ENCODE peak calls at places on chromosomes 11 and 22, in five cellular contexts. M is RWPE1, O is Panc1, Q is fibroblast of lung, U is tibial artery. Y is an unnamed sample.

GRCh38 chr11:101880208-101880607 is 34.6 kb upstream of the CEP126 start:
- DNase-seq in M (no peak), O (no peak), Q (peak; percentile 78), U (no peak), Y (no peak)

GRCh38 chr11:113240389-113240788 is 74.0 kb upstream of the TTC12 start:
- DNase-seq in M (no peak), O (no peak), Q (no peak), U (no peak), Y (no peak)

GRCh38 chr11:17853280-17853679 is 118.7 kb downstream of the KCNC1 start:
- DNase-seq in M (no peak), O (no peak), Q (no peak), U (no peak), Y (no peak)

GRCh38 chr22:40853961-40854360 is 2.5 kb downstream of the ST13 start:
- DNase-seq in M (no peak), O (no peak), Q (peak; percentile 12), U (no peak), Y (no peak)

GRCh38 chr11:9179141-9179540 is 86.0 kb downstream of the DENND5A start:
- DNase-seq in M (no peak), O (no peak), Q (no peak), U (no peak), Y (no peak)

GRCh38 chr22:31912402-31912733 is 32.0 kb upstream of the YWHAH start:
- DNase-seq in M (no peak), O (no peak), Q (no peak), U (no peak), Y (no peak)

GRCh38 chr11:117011541-117011908 is 86.7 kb downstream of the SIK3 start:
- DNase-seq in M (no peak), O (no peak), Q (no peak), U (no peak), Y (no peak)

GRCh38 chr11:66727282-66727882 is 1.6 kb downstream of the SPTBN2 start:
- DNase-seq in M (peak; percentile 31), O (no peak), Q (peak; percentile 44), U (no peak), Y (no peak)

DNA sequence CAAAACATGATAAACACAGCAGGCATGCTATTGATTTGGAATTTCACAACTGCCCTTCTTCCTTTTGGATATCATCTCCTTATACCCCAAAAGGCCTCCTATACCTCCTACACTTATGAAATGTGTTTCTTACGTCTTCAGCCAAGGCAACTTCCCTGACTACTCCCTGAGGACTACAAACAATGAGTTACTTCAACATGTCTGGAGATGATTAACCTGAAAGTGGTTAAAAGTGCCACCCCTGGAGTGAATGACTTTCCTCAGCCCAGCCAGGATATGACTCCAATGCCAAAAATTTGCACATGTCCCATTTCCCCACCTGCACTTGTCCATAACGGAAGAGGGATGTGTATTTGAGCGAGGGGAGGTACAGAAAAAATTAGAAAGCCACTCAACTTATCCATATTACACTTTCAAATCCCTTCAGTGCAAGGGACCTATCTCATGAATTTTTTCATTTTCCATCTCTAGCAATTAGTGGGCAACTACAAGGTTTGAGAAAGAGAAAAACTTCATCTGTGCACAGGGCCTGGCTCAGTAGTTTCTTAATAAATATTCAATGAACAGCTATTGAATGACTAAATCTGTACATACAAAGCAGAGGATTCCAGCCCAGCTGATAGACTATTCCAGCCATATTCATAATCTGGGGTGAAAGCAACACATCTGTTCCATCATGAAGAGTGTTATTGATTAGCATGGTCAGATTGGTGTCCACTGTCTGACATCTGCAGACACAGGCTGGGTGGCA is 36.8 kb downstream of the KIRREL3 start:
- DNase-seq in M (no peak), O (no peak), Q (peak; percentile 80), U (no peak), Y (no peak)
- H3K27ac ChIP-seq in M (no peak overlapping the region), O (no peak overlapping the region), Q (no peak overlapping the region), U (no peak overlapping the region), Y (no peak overlapping the region)

GRCh38 chr11:43575931-43576833 is 104.4 kb upstream of the HSD17B12 start:
- DNase-seq in M (no peak), O (no peak), Q (peak; percentile 47), U (no peak), Y (no peak)

GRCh38 chr11:43573873-43574272 is 106.7 kb upstream of the HSD17B12 start:
- DNase-seq in M (no peak), O (no peak), Q (no peak), U (no peak), Y (no peak)

GRCh38 chr11:43576834-43577521 is 103.6 kb upstream of the HSD17B12 start:
- DNase-seq in M (peak; percentile 67), O (no peak), Q (peak; percentile 46), U (no peak), Y (peak; percentile 15)

GRCh38 chr11:43573233-43573632 is 107.3 kb upstream of the HSD17B12 start:
- DNase-seq in M (no peak), O (no peak), Q (no peak), U (no peak), Y (no peak)

GRCh38 chr11:43574949-43575915 is 105.3 kb upstream of the HSD17B12 start:
- DNase-seq in M (no peak), O (no peak), Q (peak; percentile 58), U (no peak), Y (no peak)
- H3K27ac ChIP-seq in M (no peak overlapping the region), O (no peak overlapping the region), Q (no peak overlapping the region), U (no peak overlapping the region), Y (no peak overlapping the region)

DNA sequence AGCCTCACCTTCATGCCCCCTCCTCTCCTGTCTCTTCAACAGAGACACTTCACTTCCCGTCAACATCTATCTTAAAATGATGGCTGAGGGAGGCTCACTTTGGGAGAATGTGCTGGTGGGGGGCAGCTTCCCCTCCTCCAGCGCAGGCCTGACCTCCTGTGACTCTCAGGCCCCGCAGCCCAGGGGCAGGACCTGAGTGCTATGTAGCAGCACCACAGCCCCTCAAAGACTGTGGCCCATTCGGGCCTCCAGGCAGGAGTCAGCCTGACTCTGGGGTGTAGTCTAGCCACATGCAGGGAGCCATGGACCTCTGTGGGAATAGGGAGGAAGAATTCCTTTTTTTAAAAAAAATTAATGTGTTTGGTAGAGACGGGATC is 43.7 kb downstream of the DKK3 start:
- DNase-seq in M (no peak), O (no peak), Q (no peak), U (no peak), Y (no peak)
- H3K27ac ChIP-seq in M (peak overlapping the region; percentile 55), O (no peak overlapping the region), Q (no peak overlapping the region), U (no peak overlapping the region), Y (no peak overlapping the region)

GRCh38 chr11:94131363-94132115 is 2.9 kb downstream of the PANX1 start:
- DNase-seq in M (no peak), O (no peak), Q (peak; percentile 56), U (peak; percentile 36), Y (no peak)
- H3K27ac ChIP-seq in M (peak overlapping the region; percentile 98), O (peak overlapping the region; percentile 23), Q (peak overlapping the region; percentile 96), U (peak overlapping the region; percentile 86), Y (no peak overlapping the region)

DNA sequence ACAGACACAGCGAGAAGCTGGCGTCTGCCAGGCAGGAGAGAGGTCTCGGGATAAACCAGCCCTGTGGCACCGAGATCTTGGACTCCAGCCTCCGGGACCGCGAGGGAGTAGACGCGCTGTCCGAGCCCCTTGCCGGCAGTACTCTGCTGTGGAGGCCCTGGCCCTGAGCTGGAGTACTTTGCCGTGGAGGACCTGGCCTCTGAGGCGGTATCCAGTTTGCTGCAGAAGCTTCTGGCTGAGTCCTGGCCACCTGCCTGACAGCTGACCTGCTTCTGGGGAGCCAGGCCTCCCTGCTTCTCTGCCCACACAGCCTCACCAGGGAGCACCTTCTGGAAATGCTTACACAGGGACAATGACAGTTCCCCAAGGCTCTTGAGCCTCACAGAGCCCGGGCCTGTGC is 31.6 kb upstream of the CARS1 start:
- DNase-seq in M (no peak), O (no peak), Q (no peak), U (no peak), Y (no peak)
- H3K27ac ChIP-seq in M (peak overlapping the region; percentile 34), O (no peak overlapping the region), Q (no peak overlapping the region), U (no peak overlapping the region), Y (no peak overlapping the region)

GRCh38 chr11:119116235-119116594 is 5.2 kb upstream of the HINFP start:
- DNase-seq in M (no peak), O (no peak), Q (no peak), U (no peak), Y (no peak)
- H3K27ac ChIP-seq in M (peak overlapping the region; percentile 29), O (no peak overlapping the region), Q (no peak overlapping the region), U (no peak overlapping the region), Y (peak overlapping the region; percentile 68)

Y was measured in substantia nigra.